ENCODE peak calls at places on chromosomes 13 and 19, in ten cellular contexts. F, Z, U, G, Y, P, N, Q, H and X are unnamed samples.

GRCh38 chr19:36113895-36114762 is 546 bp downstream of the POLR2I start:
- DNase-seq in F (peak; percentile 51), Z (peak; percentile 65), U (peak; percentile 22), G (peak; percentile 67), Y (no peak), P (peak; percentile 22), N (peak; percentile 32), Q (peak; percentile 13), H (peak; percentile 25), X (peak; percentile 43)

GRCh38 chr19:32068805-32069204 is 276.6 kb upstream of the ZNF507 start:
- DNase-seq in F (no peak), Z (no peak), U (no peak), G (no peak), Y (no peak), P (no peak), N (no peak), Q (no peak), H (no peak), X (no peak)

GRCh38 chr13:36251528-36251927 is 37.2 kb upstream of the SOHLH2 start:
- DNase-seq in F (no peak), Z (no peak), U (no peak), G (no peak), Y (no peak), P (no peak), N (no peak), Q (no peak), H (no peak), X (no peak)

GRCh38 chr19:52664461-52664860 is 26.3 kb upstream of the ZNF83 start:
- DNase-seq in F (no peak), Z (no peak), U (no peak), G (no peak), Y (no peak), P (no peak), N (no peak), Q (no peak), H (no peak), X (peak; percentile 13)

GRCh38 chr13:89490661-89491060 is 1819.5 kb downstream of the SLITRK5 start:
- DNase-seq in F (no peak), Z (no peak), U (no peak), G (no peak), Y (no peak), P (no peak), N (no peak), Q (no peak), H (no peak), X (no peak)

GRCh38 chr19:3683405-3683865 is 16.8 kb downstream of the PIP5K1C start:
- DNase-seq in F (no peak), Z (no peak), U (no peak), G (no peak), Y (no peak), P (no peak), N (no peak), Q (no peak), H (no peak), X (peak; percentile 53)

GRCh38 chr19:12293771-12294307 is 844 bp downstream of the ZNF44 start:
- DNase-seq in F (peak; percentile 93), Z (peak; percentile 72), U (peak; percentile 95), G (peak; percentile 55), Y (peak; percentile 51), P (peak; percentile 44), N (peak; percentile 92), Q (peak; percentile 55), H (peak; percentile 46), X (peak; percentile 78)

GRCh38 chr19:56222901-56223300 is 20.8 kb downstream of the ZSCAN5C start:
- DNase-seq in F (no peak), Z (no peak), U (no peak), G (no peak), Y (no peak), P (no peak), N (no peak), Q (no peak), H (no peak), X (no peak)

GRCh38 chr19:23996549-23996948 is 81.9 kb downstream of the ZNF726 start:
- DNase-seq in F (no peak), Z (peak; percentile 56), U (no peak), G (peak; percentile 48), Y (no peak), P (no peak), N (no peak), Q (no peak), H (no peak), X (no peak)

GRCh38 chr13:110132178-110132975 is 174.6 kb downstream of the COL4A1 start:
- DNase-seq in F (no peak), Z (no peak), U (no peak), G (no peak), Y (no peak), P (no peak), N (no peak), Q (peak; percentile 2), H (no peak), X (no peak)

GRCh38 chr13:38967446-38967845 is 23.2 kb downstream of the STOML3 start:
- DNase-seq in F (no peak), Z (no peak), U (no peak), G (no peak), Y (no peak), P (no peak), N (no peak), Q (no peak), H (no peak), X (no peak)

GRCh38 chr13:100547805-100548204 is 40.8 kb downstream of the GGACT start:
- DNase-seq in F (no peak), Z (peak; percentile 37), U (peak; percentile 65), G (no peak), Y (no peak), P (no peak), N (no peak), Q (peak; percentile 86), H (peak; percentile 65), X (no peak)

GRCh38 chr19:47422417-47423163 is 3.3 kb upstream of the MEIS3 start:
- DNase-seq in F (no peak), Z (no peak), U (no peak), G (no peak), Y (no peak), P (no peak), N (no peak), Q (no peak), H (no peak), X (no peak)

GRCh38 chr19:3852614-3853254 is 16.1 kb downstream of the ZFR2 start:
- DNase-seq in F (peak; percentile 76), Z (peak; percentile 59), U (no peak), G (peak; percentile 46), Y (no peak), P (no peak), N (peak; percentile 54), Q (no peak), H (no peak), X (no peak)

GRCh38 chr19:54432144-54432738 is 16.8 kb upstream of the LENG8 start:
- DNase-seq in F (no peak), Z (no peak), U (no peak), G (no peak), Y (no peak), P (no peak), N (no peak), Q (peak; percentile 36), H (peak; percentile 37), X (no peak)

GRCh38 chr13:39317284-39317683 is 279.0 kb downstream of the NHLRC3 start:
- DNase-seq in F (no peak), Z (no peak), U (no peak), G (no peak), Y (no peak), P (peak; percentile 38), N (peak; percentile 11), Q (no peak), H (no peak), X (peak; percentile 57)

GRCh38 chr13:40565282-40566148 is 100.9 kb downstream of the FOXO1 start:
- DNase-seq in F (no peak), Z (no peak), U (no peak), G (no peak), Y (no peak), P (no peak), N (no peak), Q (no peak), H (no peak), X (no peak)

GRCh38 chr13:111657013-111657412 is 336.6 kb downstream of the TEX29 start:
- DNase-seq in F (no peak), Z (no peak), U (no peak), G (no peak), Y (no peak), P (no peak), N (no peak), Q (no peak), H (no peak), X (no peak)

GRCh38 chr19:14473073-14473790 is 1.9 kb downstream of the PTGER1 start:
- DNase-seq in F (no peak), Z (peak; percentile 68), U (no peak), G (no peak), Y (no peak), P (no peak), N (no peak), Q (no peak), H (no peak), X (no peak)

DNA sequence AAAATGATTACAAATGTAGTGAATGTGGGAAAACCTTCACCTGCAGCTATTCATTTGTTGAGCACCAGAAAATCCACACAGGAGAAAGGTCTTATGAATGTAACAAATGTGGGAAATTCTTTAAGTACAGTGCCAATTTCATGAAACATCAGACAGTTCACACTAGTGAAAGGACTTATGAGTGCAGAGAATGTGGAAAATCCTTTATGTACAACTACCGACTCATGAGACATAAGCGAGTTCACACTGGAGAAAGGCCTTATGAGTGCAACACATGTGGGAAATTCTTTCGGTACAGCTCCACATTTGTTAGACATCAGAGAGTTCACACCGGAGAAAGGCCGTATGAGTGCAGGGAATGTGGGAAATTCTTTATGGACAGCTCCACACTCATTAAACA is 9.2 kb downstream of the ZNF548 start:
- DNase-seq in F (no peak), Z (no peak), U (no peak), G (no peak), Y (no peak), P (no peak), N (no peak), Q (no peak), H (no peak), X (no peak)
- H3K9me3 ChIP-seq in F (no peaks in the 10 kb centered on the region), Z (no peaks in the 10 kb centered on the region), U (peaks cover 46% of the 10 kb centered on the region), G (peaks cover 90% of the 10 kb centered on the region), Y (peaks cover 14% of the 10 kb centered on the region), P (peaks cover 99% of the 10 kb centered on the region), N (peaks cover 16% of the 10 kb centered on the region), Q (no peaks in the 10 kb centered on the region), H (peaks cover 76% of the 10 kb centered on the region), X (no peaks in the 10 kb centered on the region)

GRCh38 chr19:40751065-40751923 is at the start of gene SNRPA:
- DNase-seq in F (peak; percentile 99), Z (peak; percentile 97), U (peak; percentile 98), G (peak; percentile 100), Y (peak; percentile 92), P (peak; percentile 96), N (peak; percentile 98), Q (peak; percentile 97), H (peak; percentile 97), X (peak; percentile 99)
- TF ChIP-seq POLR2A in F (peak; percentile 85), Z (peak; percentile 84), U (peak; percentile 41), G (peak; percentile 85), Y (peak; percentile 76), P (peak; percentile 86), N (peak; percentile 93), Q (peak; percentile 86), H (peak; percentile 85), X (peak; percentile 50)

GRCh38 chr19:22515435-22515834 is 93.3 kb upstream of the ZNF98 start:
- DNase-seq in F (no peak), Z (no peak), U (no peak), G (no peak), Y (no peak), P (no peak), N (no peak), Q (no peak), H (no peak), X (no peak)
- H3K9me3 ChIP-seq in F (no peaks in the 10 kb centered on the region), Z (peaks cover 56% of the 10 kb centered on the region), U (peaks cover 36% of the 10 kb centered on the region), G (peaks cover 39% of the 10 kb centered on the region), Y (no peaks in the 10 kb centered on the region), P (peaks cover 64% of the 10 kb centered on the region), N (peaks cover 4% of the 10 kb centered on the region), Q (no peaks in the 10 kb centered on the region), H (peaks cover 86% of the 10 kb centered on the region), X (no peaks in the 10 kb centered on the region)

GRCh38 chr19:19463348-19464117 is 51.8 kb downstream of the TSSK6 start:
- DNase-seq in F (no peak), Z (no peak), U (peak; percentile 44), G (no peak), Y (no peak), P (no peak), N (no peak), Q (no peak), H (no peak), X (peak; percentile 71)
- TF ChIP-seq POLR2A in F (no peak), Z (no peak), U (no peak), G (no peak), Y (no peak), P (no peak), N (no peak), Q (no peak), H (no peak), X (no peak)